ENCODE peak calls at places on chromosomes 2 and 18, in seven cellular contexts. S is H9, L is mesendoderm, V is IMR-90, E is mesenchymal stem cell, R is trophoblast cell, T is H1. Y is an unnamed sample. For H3K79me1, the result is how much of the 10 kb centered on the place peaks cover.

GRCh38 chr2:64454316-64455030 is 511 bp downstream of the LGALSL start:
- DNase-seq in T (no peak), V (peak), E (peak), R (peak), L (peak), S (peak), Y (peak)

GRCh38 chr2:212711851-212712250 is 173.2 kb upstream of the ERBB4 start:
- DNase-seq in R (peak), V (peak), T (no peak), E (peak), L (peak), S (no peak), Y (no peak)

GRCh38 chr2:207042841-207043240 is 103.5 kb downstream of the CPO start:
- DNase-seq in T (no peak), S (no peak), E (no peak), L (peak), R (no peak), V (no peak), Y (no peak)

GRCh38 chr18:13572721-13573120 is 153.6 kb downstream of the FAM210A start:
- DNase-seq in L (no peak), V (no peak), R (no peak), S (no peak), T (no peak), E (no peak), Y (no peak)

GRCh38 chr2:95281786-95282185 is 7.5 kb downstream of the PROM2 start:
- DNase-seq in T (no peak), E (no peak), V (no peak), R (no peak), L (no peak), S (no peak), Y (no peak)

GRCh38 chr2:8395718-8396117 is 286.1 kb upstream of the ID2 start:
- DNase-seq in E (no peak), T (no peak), R (no peak), L (no peak), S (no peak), V (no peak), Y (no peak)

GRCh38 chr2:45984896-45985488 is 312.2 kb upstream of the EPAS1 start:
- DNase-seq in E (no peak), S (no peak), T (no peak), V (no peak), R (no peak), L (no peak), Y (no peak)

GRCh38 chr2:180124273-180124881 is 117.3 kb upstream of the CWC22 start:
- DNase-seq in S (peak), T (no peak), E (peak), L (peak), R (peak), V (peak), Y (peak)

GRCh38 chr2:204977914-204978313 is 432.6 kb downstream of the PARD3B start:
- DNase-seq in V (no peak), R (no peak), S (peak), E (no peak), L (peak), T (peak), Y (no peak)

GRCh38 chr2:215796160-215796559 is 217.2 kb downstream of the MREG start:
- DNase-seq in R (no peak), T (no peak), V (peak), S (no peak), E (peak), L (no peak), Y (no peak)

GRCh38 chr2:119455066-119455718 is 23.5 kb downstream of the TMEM37 start:
- DNase-seq in R (no peak), V (no peak), S (no peak), E (no peak), T (no peak), L (no peak), Y (no peak)

GRCh38 chr2:67733517-67733916 is 329.3 kb downstream of the C1D start:
- DNase-seq in S (peak), L (peak), T (peak), R (no peak), E (peak), V (no peak), Y (no peak)

GRCh38 chr2:39625927-39626270 is 39.8 kb upstream of the TMEM178A start:
- DNase-seq in V (no peak), L (no peak), T (no peak), E (no peak), S (no peak), R (no peak), Y (no peak)

GRCh38 chr2:120539937-120540718 is 194.2 kb downstream of the INHBB start:
- DNase-seq in E (peak), L (peak), R (peak), S (no peak), T (no peak), V (peak), Y (no peak)

GRCh38 chr2:86079981-86080911 is 25.4 kb downstream of the POLR1A start:
- DNase-seq in R (peak), E (peak), T (peak), V (peak), L (peak), S (peak), Y (peak)

GRCh38 chr2:241148239-241148638 is 1.0 kb downstream of the PASK start:
- DNase-seq in E (no peak), V (no peak), S (no peak), R (no peak), T (no peak), L (no peak), Y (no peak)

GRCh38 chr18:48161201-48161910 is 230.9 kb upstream of the SMAD2 start:
- DNase-seq in E (peak), R (peak), S (peak), T (no peak), V (peak), L (peak), Y (peak)

GRCh38 chr2:116952254-116952653 is 862.2 kb upstream of the DDX18 start:
- DNase-seq in E (peak), S (peak), R (no peak), T (no peak), V (no peak), L (peak), Y (no peak)

GRCh38 chr2:134181219-134181618 is 72.7 kb upstream of the MGAT5 start:
- DNase-seq in V (no peak), L (no peak), S (no peak), R (peak), T (no peak), E (no peak), Y (no peak)

GRCh38 chr2:62653582-62654422 is 51.7 kb upstream of the EHBP1 start:
- DNase-seq in V (peak), E (no peak), S (no peak), T (no peak), L (no peak), R (peak), Y (no peak)

GRCh38 chr2:98917031-98917459 is 19.0 kb downstream of the CRACDL start:
- DNase-seq in R (peak), E (peak), T (no peak), L (peak), V (peak), S (no peak), Y (no peak)

GRCh38 chr2:218031771-218032257 is 29.0 kb upstream of the TNS1 start:
- DNase-seq in T (no peak), S (no peak), L (no peak), R (no peak), V (no peak), E (no peak), Y (no peak)

GRCh38 chr2:241309684-241310117 is 5.8 kb downstream of the HDLBP start:
- DNase-seq in R (no peak), E (peak), T (no peak), L (no peak), V (peak), S (no peak), Y (no peak)

GRCh38 chr2:152553518-152553917 is 163.7 kb downstream of the PRPF40A start:
- DNase-seq in S (no peak), R (no peak), T (no peak), L (no peak), V (no peak), E (no peak), Y (no peak)

GRCh38 chr2:173831312-173832229 is 133.6 kb downstream of the SP3 start:
- DNase-seq in S (no peak), R (peak), L (peak), T (no peak), V (peak), E (peak), Y (peak)

GRCh38 chr2:197184959-197185586 is 125.5 kb downstream of the ANKRD44 start:
- DNase-seq in R (no peak), S (no peak), L (no peak), E (no peak), T (no peak), V (peak), Y (peak)

GRCh38 chr18:2981212-2981728 is 31.7 kb downstream of the LPIN2 start:
- DNase-seq in E (peak), T (no peak), S (no peak), R (peak), V (peak), L (no peak), Y (no peak)

GRCh38 chr2:102122115-102122514 is 20.4 kb upstream of the IL1R1 start:
- DNase-seq in E (peak), L (no peak), T (no peak), R (peak), S (no peak), V (peak), Y (no peak)

GRCh38 chr2:118854507-118855300 is 7.3 kb upstream of the EN1 start:
- DNase-seq in S (peak), V (no peak), L (peak), T (no peak), R (no peak), E (no peak), Y (peak)

GRCh38 chr2:63101954-63102353 is 51.3 kb downstream of the OTX1 start:
- DNase-seq in L (no peak), S (no peak), R (no peak), V (no peak), T (no peak), E (no peak), Y (no peak)

GRCh38 chr2:20650412-20650879 is 452 bp downstream of the HS1BP3 start:
- DNase-seq in T (no peak), E (peak), L (peak), R (peak), S (peak), V (peak), Y (no peak)

DNA sequence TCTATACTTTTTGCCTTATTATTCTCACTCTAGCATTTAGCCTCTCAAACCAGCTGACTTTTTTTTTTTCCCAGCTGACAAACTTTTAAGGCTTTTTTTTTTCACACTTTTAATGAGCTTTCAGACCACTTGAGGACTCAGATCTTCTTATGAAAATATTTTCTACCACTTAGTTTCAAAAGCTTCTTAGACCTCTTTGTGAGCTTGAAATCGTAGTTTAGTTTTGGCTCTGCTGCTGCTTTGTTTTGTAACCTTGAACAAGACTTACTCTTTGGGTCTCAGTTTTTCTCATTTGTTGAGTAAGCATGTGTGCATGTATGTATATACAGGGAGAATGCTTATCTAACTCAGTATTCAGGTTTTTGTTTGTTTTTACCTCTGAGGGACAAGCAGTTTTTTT is 3.5 kb downstream of the NBEAL1 start:
- DNase-seq in V (peak), R (no peak), S (no peak), E (peak), L (no peak), T (no peak), Y (no peak)
- H3K27ac ChIP-seq in V (no peak), R (no peak), S (no peak), E (no peak), L (no peak), T (no peak), Y (no peak)

GRCh38 chr2:213723051-213723560 is 438.8 kb downstream of the SPAG16 start:
- DNase-seq in E (no peak), L (peak), V (no peak), S (no peak), R (no peak), T (no peak), Y (no peak)
- H3K79me1 ChIP-seq in E (under half), L (under half), V (under half), S (under half), R (under half), T (under half), Y (under half)

DNA sequence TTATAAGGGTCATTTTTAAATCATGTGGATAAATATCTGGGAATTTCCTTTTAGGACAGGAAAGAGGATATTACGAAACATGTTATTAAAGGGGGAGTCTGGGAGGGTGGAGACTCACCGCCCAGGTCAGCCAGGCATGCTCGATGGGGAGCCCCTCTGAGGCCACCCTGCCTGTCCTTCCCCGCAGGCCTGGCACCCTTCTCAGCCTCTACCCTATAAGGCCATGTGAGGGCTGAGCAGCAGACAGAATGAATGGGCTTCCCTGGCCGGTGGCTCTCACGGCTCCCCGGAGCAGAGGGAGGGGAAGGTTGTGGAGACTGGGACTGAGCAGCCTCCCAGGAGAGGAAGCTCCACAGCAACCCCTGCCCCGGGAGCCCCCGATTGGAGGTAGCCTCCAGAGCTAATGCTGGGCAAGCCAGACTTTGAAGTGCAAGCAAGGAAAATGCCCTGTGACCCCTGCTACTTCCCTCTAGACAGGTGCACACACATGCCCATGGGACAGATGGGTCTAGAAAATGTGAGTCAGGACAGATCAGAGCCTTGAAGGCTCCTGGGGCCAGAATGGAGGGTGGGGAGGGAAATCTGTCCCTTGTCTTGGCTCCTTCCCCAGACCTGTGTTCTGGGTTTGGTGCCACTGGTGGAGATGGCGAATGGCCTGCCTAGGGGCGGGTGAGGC is 13.2 kb upstream of the ARMC9 start:
- DNase-seq in E (no peak), S (no peak), R (no peak), L (no peak), V (no peak), T (no peak), Y (no peak)
- H3K27ac ChIP-seq in E (no peak), S (no peak), R (no peak), L (no peak), V (no peak), T (no peak), Y (no peak)

DNA sequence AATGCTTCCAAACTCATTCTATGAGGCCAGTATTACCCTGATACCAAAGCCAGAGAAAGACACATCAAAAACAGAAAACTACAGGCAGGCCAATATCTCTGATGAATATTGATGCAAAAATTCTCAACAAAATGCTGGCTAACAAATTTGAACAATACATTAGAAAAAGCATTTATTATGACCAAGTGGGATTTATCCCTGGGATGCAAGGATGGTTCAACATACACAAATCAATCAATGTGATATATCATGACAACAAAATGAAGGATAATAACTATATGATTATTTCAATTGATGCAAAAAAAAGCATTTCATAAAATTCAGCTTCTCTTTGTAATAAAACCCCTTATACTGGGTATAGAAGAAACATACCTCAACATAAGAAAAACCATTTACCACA is 550.9 kb downstream of the ADCYAP1 start:
- DNase-seq in L (no peak), R (no peak), S (no peak), V (no peak), E (no peak), T (no peak), Y (no peak)
- H3K79me1 ChIP-seq in L (under half), R (under half), S (under half), V (under half), E (under half), T (under half), Y (under half)

GRCh38 chr2:147100406-147101035 is 744.3 kb upstream of the ACVR2A start:
- DNase-seq in L (no peak), V (peak), T (no peak), S (no peak), E (no peak), R (peak), Y (no peak)
- H3K27ac ChIP-seq in L (no peak), V (no peak), T (no peak), S (no peak), E (no peak), R (peak), Y (no peak)

Y was measured in neuronal stem cell.